ENCODE peak calls at places on chromosome 22, in eight cellular contexts. One of them, this sample, is unnamed. For H3K4me1 and H3K36me3, the result is how much of the 10 kb centered on the place peaks cover.

GRCh38 chr22:19430890-19431541 is 517 bp downstream of the HIRA start:
- DNase-seq in esophagus muscularis mucosa: no peak
- DNase-seq in Panc1: no peak
- DNase-seq in pancreas: peak
- DNase-seq in keratinocyte: no peak
- DNase-seq in effector memory CD4-positive, alpha-beta T cell: no peak
- DNase-seq in CD8-positive, alpha-beta memory T cell: peak
- DNase-seq in K562: peak
- DNase-seq in this sample: peak

GRCh38 chr22:31241200-31241599 is 29.1 kb downstream of the LIMK2 start:
- DNase-seq in Panc1: no peak
- DNase-seq in K562: peak
- DNase-seq in keratinocyte: no peak
- DNase-seq in esophagus muscularis mucosa: no peak
- DNase-seq in pancreas: no peak
- DNase-seq in effector memory CD4-positive, alpha-beta T cell: no peak
- DNase-seq in CD8-positive, alpha-beta memory T cell: no peak
- DNase-seq in this sample: no peak

GRCh38 chr22:26768986-26769385 is 111.6 kb downstream of the MIAT start:
- DNase-seq in CD8-positive, alpha-beta memory T cell: no peak
- DNase-seq in effector memory CD4-positive, alpha-beta T cell: no peak
- DNase-seq in pancreas: no peak
- DNase-seq in keratinocyte: no peak
- DNase-seq in esophagus muscularis mucosa: no peak
- DNase-seq in K562: no peak
- DNase-seq in Panc1: no peak
- DNase-seq in this sample: no peak

GRCh38 chr22:37394341-37394740 is 32.9 kb downstream of the ELFN2 start:
- DNase-seq in esophagus muscularis mucosa: no peak
- DNase-seq in Panc1: no peak
- DNase-seq in K562: peak
- DNase-seq in keratinocyte: no peak
- DNase-seq in effector memory CD4-positive, alpha-beta T cell: no peak
- DNase-seq in CD8-positive, alpha-beta memory T cell: no peak
- DNase-seq in pancreas: no peak
- DNase-seq in this sample: no peak

GRCh38 chr22:25564320-25564978 is at the start of gene GRK3:
- DNase-seq in K562: peak
- DNase-seq in pancreas: peak
- DNase-seq in effector memory CD4-positive, alpha-beta T cell: peak
- DNase-seq in Panc1: no peak
- DNase-seq in CD8-positive, alpha-beta memory T cell: peak
- DNase-seq in keratinocyte: peak
- DNase-seq in esophagus muscularis mucosa: no peak
- DNase-seq in this sample: peak

GRCh38 chr22:30248484-30248883 is 1.9 kb upstream of the LIF start:
- DNase-seq in pancreas: no peak
- DNase-seq in esophagus muscularis mucosa: no peak
- DNase-seq in keratinocyte: no peak
- DNase-seq in Panc1: no peak
- DNase-seq in CD8-positive, alpha-beta memory T cell: no peak
- DNase-seq in effector memory CD4-positive, alpha-beta T cell: no peak
- DNase-seq in K562: no peak
- DNase-seq in this sample: no peak

GRCh38 chr22:43921361-43921760 is 2.2 kb upstream of the PNPLA3 start:
- DNase-seq in K562: no peak
- DNase-seq in esophagus muscularis mucosa: no peak
- DNase-seq in effector memory CD4-positive, alpha-beta T cell: no peak
- DNase-seq in CD8-positive, alpha-beta memory T cell: no peak
- DNase-seq in keratinocyte: no peak
- DNase-seq in Panc1: peak
- DNase-seq in pancreas: no peak
- DNase-seq in this sample: no peak

GRCh38 chr22:32407332-32407731 is 4.7 kb downstream of the RTCB start:
- DNase-seq in keratinocyte: no peak
- DNase-seq in esophagus muscularis mucosa: no peak
- DNase-seq in K562: no peak
- DNase-seq in pancreas: no peak
- DNase-seq in CD8-positive, alpha-beta memory T cell: no peak
- DNase-seq in Panc1: no peak
- DNase-seq in effector memory CD4-positive, alpha-beta T cell: no peak
- DNase-seq in this sample: no peak

GRCh38 chr22:36544107-36544620 is 15.2 kb upstream of the EIF3D start:
- DNase-seq in pancreas: no peak
- DNase-seq in Panc1: no peak
- DNase-seq in CD8-positive, alpha-beta memory T cell: no peak
- DNase-seq in keratinocyte: no peak
- DNase-seq in K562: no peak
- DNase-seq in esophagus muscularis mucosa: no peak
- DNase-seq in effector memory CD4-positive, alpha-beta T cell: no peak
- DNase-seq in this sample: no peak

GRCh38 chr22:50656122-50657070 is 16.2 kb upstream of the SHANK3 start:
- DNase-seq in pancreas: no peak
- DNase-seq in CD8-positive, alpha-beta memory T cell: no peak
- DNase-seq in Panc1: no peak
- DNase-seq in keratinocyte: no peak
- DNase-seq in esophagus muscularis mucosa: no peak
- DNase-seq in effector memory CD4-positive, alpha-beta T cell: no peak
- DNase-seq in K562: no peak
- DNase-seq in this sample: no peak

GRCh38 chr22:27133951-27134664 is 476.7 kb downstream of the MIAT start:
- DNase-seq in CD8-positive, alpha-beta memory T cell: no peak
- DNase-seq in pancreas: no peak
- DNase-seq in esophagus muscularis mucosa: no peak
- DNase-seq in K562: peak
- DNase-seq in keratinocyte: peak
- DNase-seq in effector memory CD4-positive, alpha-beta T cell: no peak
- DNase-seq in Panc1: no peak
- DNase-seq in this sample: no peak

GRCh38 chr22:32534252-32535215 is 59.9 kb downstream of the FBXO7 start:
- DNase-seq in Panc1: no peak
- DNase-seq in esophagus muscularis mucosa: no peak
- DNase-seq in K562: no peak
- DNase-seq in pancreas: peak
- DNase-seq in keratinocyte: no peak
- DNase-seq in CD8-positive, alpha-beta memory T cell: no peak
- DNase-seq in effector memory CD4-positive, alpha-beta T cell: no peak
- DNase-seq in this sample: no peak

GRCh38 chr22:37351268-37351667 is 69.0 kb downstream of the CYTH4 start:
- DNase-seq in Panc1: no peak
- DNase-seq in K562: no peak
- DNase-seq in esophagus muscularis mucosa: no peak
- DNase-seq in pancreas: no peak
- DNase-seq in effector memory CD4-positive, alpha-beta T cell: no peak
- DNase-seq in keratinocyte: no peak
- DNase-seq in CD8-positive, alpha-beta memory T cell: no peak
- DNase-seq in this sample: no peak

GRCh38 chr22:28909375-28909774 is 26.0 kb downstream of the ZNRF3 start:
- DNase-seq in CD8-positive, alpha-beta memory T cell: no peak
- DNase-seq in keratinocyte: no peak
- DNase-seq in K562: peak
- DNase-seq in pancreas: no peak
- DNase-seq in Panc1: no peak
- DNase-seq in esophagus muscularis mucosa: no peak
- DNase-seq in effector memory CD4-positive, alpha-beta T cell: no peak
- DNase-seq in this sample: no peak

GRCh38 chr22:44328762-44329161 is 16.0 kb upstream of the SHISAL1 start:
- DNase-seq in keratinocyte: no peak
- DNase-seq in K562: no peak
- DNase-seq in effector memory CD4-positive, alpha-beta T cell: no peak
- DNase-seq in esophagus muscularis mucosa: no peak
- DNase-seq in CD8-positive, alpha-beta memory T cell: no peak
- DNase-seq in pancreas: no peak
- DNase-seq in Panc1: no peak
- DNase-seq in this sample: no peak

GRCh38 chr22:37604875-37605274 is 3.8 kb upstream of the GGA1 start:
- DNase-seq in effector memory CD4-positive, alpha-beta T cell: peak
- DNase-seq in keratinocyte: no peak
- DNase-seq in Panc1: no peak
- DNase-seq in esophagus muscularis mucosa: no peak
- DNase-seq in K562: no peak
- DNase-seq in CD8-positive, alpha-beta memory T cell: peak
- DNase-seq in pancreas: no peak
- DNase-seq in this sample: peak

GRCh38 chr22:19815823-19816290 is 38.8 kb downstream of the GNB1L start:
- DNase-seq in pancreas: no peak
- DNase-seq in esophagus muscularis mucosa: no peak
- DNase-seq in CD8-positive, alpha-beta memory T cell: no peak
- DNase-seq in K562: no peak
- DNase-seq in Panc1: no peak
- DNase-seq in keratinocyte: no peak
- DNase-seq in effector memory CD4-positive, alpha-beta T cell: no peak
- DNase-seq in this sample: no peak

GRCh38 chr22:21020802-21021429 is 6.0 kb downstream of the P2RX6 start:
- DNase-seq in esophagus muscularis mucosa: no peak
- DNase-seq in K562: peak
- DNase-seq in effector memory CD4-positive, alpha-beta T cell: no peak
- DNase-seq in Panc1: no peak
- DNase-seq in keratinocyte: no peak
- DNase-seq in pancreas: no peak
- DNase-seq in CD8-positive, alpha-beta memory T cell: no peak
- DNase-seq in this sample: no peak

GRCh38 chr22:49739138-49739537 is 88.5 kb downstream of the BRD1 start:
- DNase-seq in esophagus muscularis mucosa: peak
- DNase-seq in K562: no peak
- DNase-seq in Panc1: no peak
- DNase-seq in pancreas: no peak
- DNase-seq in CD8-positive, alpha-beta memory T cell: no peak
- DNase-seq in keratinocyte: no peak
- DNase-seq in effector memory CD4-positive, alpha-beta T cell: no peak
- DNase-seq in this sample: no peak

GRCh38 chr22:35621446-35621845 is 4.3 kb upstream of the MB start:
- DNase-seq in pancreas: no peak
- DNase-seq in CD8-positive, alpha-beta memory T cell: no peak
- DNase-seq in Panc1: no peak
- DNase-seq in esophagus muscularis mucosa: no peak
- DNase-seq in keratinocyte: no peak
- DNase-seq in K562: no peak
- DNase-seq in effector memory CD4-positive, alpha-beta T cell: no peak
- DNase-seq in this sample: no peak

GRCh38 chr22:49676230-49676629 is 151.4 kb downstream of the BRD1 start:
- DNase-seq in keratinocyte: no peak
- DNase-seq in esophagus muscularis mucosa: no peak
- DNase-seq in pancreas: no peak
- DNase-seq in K562: no peak
- DNase-seq in Panc1: no peak
- DNase-seq in CD8-positive, alpha-beta memory T cell: no peak
- DNase-seq in effector memory CD4-positive, alpha-beta T cell: no peak
- DNase-seq in this sample: no peak

GRCh38 chr22:24290459-24290858 is 19.8 kb downstream of the SPECC1L start:
- DNase-seq in K562: no peak
- DNase-seq in pancreas: no peak
- DNase-seq in CD8-positive, alpha-beta memory T cell: no peak
- DNase-seq in Panc1: no peak
- DNase-seq in esophagus muscularis mucosa: no peak
- DNase-seq in keratinocyte: no peak
- DNase-seq in effector memory CD4-positive, alpha-beta T cell: no peak
- DNase-seq in this sample: no peak
- H3K4me1 ChIP-seq in K562: under half
- H3K4me1 ChIP-seq in pancreas: under half
- H3K4me1 ChIP-seq in CD8-positive, alpha-beta memory T cell: under half
- H3K4me1 ChIP-seq in Panc1: under half
- H3K4me1 ChIP-seq in esophagus muscularis mucosa: half or more
- H3K4me1 ChIP-seq in keratinocyte: under half
- H3K4me1 ChIP-seq in effector memory CD4-positive, alpha-beta T cell: under half
- H3K4me1 ChIP-seq in this sample: under half

GRCh38 chr22:41358927-41359326 is 22.8 kb upstream of the TEF start:
- DNase-seq in effector memory CD4-positive, alpha-beta T cell: no peak
- DNase-seq in keratinocyte: no peak
- DNase-seq in Panc1: no peak
- DNase-seq in K562: peak
- DNase-seq in CD8-positive, alpha-beta memory T cell: no peak
- DNase-seq in pancreas: no peak
- DNase-seq in esophagus muscularis mucosa: no peak
- DNase-seq in this sample: no peak
- H3K36me3 ChIP-seq in effector memory CD4-positive, alpha-beta T cell: under half
- H3K36me3 ChIP-seq in keratinocyte: under half
- H3K36me3 ChIP-seq in Panc1: under half
- H3K36me3 ChIP-seq in K562: under half
- H3K36me3 ChIP-seq in CD8-positive, alpha-beta memory T cell: under half
- H3K36me3 ChIP-seq in pancreas: under half
- H3K36me3 ChIP-seq in esophagus muscularis mucosa: under half
- H3K36me3 ChIP-seq in this sample: under half

DNA sequence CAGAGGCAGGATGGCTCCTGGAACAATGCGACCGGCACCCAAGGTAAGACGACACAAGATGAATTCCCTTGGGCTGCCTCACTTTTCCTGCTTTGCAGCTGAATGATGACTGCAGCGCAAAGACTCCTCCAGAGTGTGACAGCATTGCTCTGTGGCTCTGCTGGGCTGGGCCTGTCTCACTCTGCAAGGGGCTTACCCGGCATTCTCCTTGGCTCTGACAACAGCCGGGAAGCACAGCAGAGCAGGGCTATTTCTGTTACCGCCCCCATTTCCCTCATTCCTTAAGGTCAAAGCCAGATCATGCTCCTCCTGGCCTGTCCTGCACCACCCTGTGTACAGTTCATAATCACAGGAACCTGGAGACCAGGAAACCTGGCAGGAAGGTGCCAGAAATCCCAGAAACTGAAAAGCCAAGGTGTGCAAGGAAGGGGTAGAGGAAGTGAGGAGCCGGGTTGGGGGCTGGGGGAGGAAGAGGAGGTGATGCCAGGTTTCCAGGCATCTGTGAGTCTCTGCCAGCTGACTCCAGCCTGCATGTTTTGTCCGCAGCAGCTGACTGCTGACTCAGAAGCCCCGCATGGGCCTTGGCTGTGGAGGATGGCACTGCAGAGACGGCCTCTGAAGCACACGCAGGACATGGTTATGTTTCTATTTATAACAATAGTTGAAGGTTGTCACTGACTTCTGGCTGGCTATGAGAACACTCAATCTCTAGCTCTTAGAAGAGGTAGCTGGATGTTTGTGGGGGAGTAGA is 113.6 kb downstream of the MICAL3 start:
- DNase-seq in esophagus muscularis mucosa: no peak
- DNase-seq in pancreas: peak
- DNase-seq in keratinocyte: no peak
- DNase-seq in K562: peak
- DNase-seq in Panc1: peak
- DNase-seq in effector memory CD4-positive, alpha-beta T cell: no peak
- DNase-seq in CD8-positive, alpha-beta memory T cell: no peak
- DNase-seq in this sample: no peak
- H3K4me3 ChIP-seq in esophagus muscularis mucosa: no peak
- H3K4me3 ChIP-seq in pancreas: no peak
- H3K4me3 ChIP-seq in keratinocyte: no peak
- H3K4me3 ChIP-seq in K562: no peak
- H3K4me3 ChIP-seq in Panc1: no peak
- H3K4me3 ChIP-seq in effector memory CD4-positive, alpha-beta T cell: no peak
- H3K4me3 ChIP-seq in CD8-positive, alpha-beta memory T cell: no peak
- H3K4me3 ChIP-seq in this sample: no peak

GRCh38 chr22:46117206-46118199 is 32.8 kb upstream of the PPARA start:
- DNase-seq in pancreas: peak
- DNase-seq in K562: no peak
- DNase-seq in esophagus muscularis mucosa: no peak
- DNase-seq in CD8-positive, alpha-beta memory T cell: no peak
- DNase-seq in effector memory CD4-positive, alpha-beta T cell: no peak
- DNase-seq in Panc1: no peak
- DNase-seq in keratinocyte: no peak
- DNase-seq in this sample: no peak
- H3K4me1 ChIP-seq in pancreas: under half
- H3K4me1 ChIP-seq in K562: half or more
- H3K4me1 ChIP-seq in esophagus muscularis mucosa: half or more
- H3K4me1 ChIP-seq in CD8-positive, alpha-beta memory T cell: under half
- H3K4me1 ChIP-seq in effector memory CD4-positive, alpha-beta T cell: under half
- H3K4me1 ChIP-seq in Panc1: half or more
- H3K4me1 ChIP-seq in keratinocyte: under half
- H3K4me1 ChIP-seq in this sample: under half

GRCh38 chr22:22802346-22802970 is 85.2 kb upstream of the IGLL5 start:
- DNase-seq in CD8-positive, alpha-beta memory T cell: no peak
- DNase-seq in effector memory CD4-positive, alpha-beta T cell: no peak
- DNase-seq in keratinocyte: no peak
- DNase-seq in K562: peak
- DNase-seq in pancreas: no peak
- DNase-seq in Panc1: no peak
- DNase-seq in esophagus muscularis mucosa: peak
- DNase-seq in this sample: no peak
- H3K36me3 ChIP-seq in CD8-positive, alpha-beta memory T cell: under half
- H3K36me3 ChIP-seq in effector memory CD4-positive, alpha-beta T cell: under half
- H3K36me3 ChIP-seq in keratinocyte: under half
- H3K36me3 ChIP-seq in K562: under half
- H3K36me3 ChIP-seq in pancreas: under half
- H3K36me3 ChIP-seq in Panc1: under half
- H3K36me3 ChIP-seq in esophagus muscularis mucosa: under half
- H3K36me3 ChIP-seq in this sample: under half